ENCODE peak calls at places on chromosomes 3 and 15, in four cellular contexts. Z is thyroid gland, J is tibial artery, N is adrenal gland. B is an unnamed sample.

GRCh38 chr3:41318520-41318919 is 119.2 kb downstream of the CTNNB1 start:
- DNase-seq in Z (peak; percentile 19), J (no peak), N (peak; percentile 30), B (no peak)

GRCh38 chr15:92091155-92091734 is 237.7 kb downstream of the SLCO3A1 start:
- DNase-seq in Z (peak; percentile 84), J (no peak), N (peak; percentile 40), B (no peak)

GRCh38 chr15:48617619-48618018 is 27.9 kb downstream of the FBN1 start:
- DNase-seq in Z (peak; percentile 49), J (peak; percentile 48), N (peak; percentile 38), B (no peak)

GRCh38 chr3:38039101-38039898 is at the start of gene DLEC1:
- DNase-seq in Z (peak; percentile 55), J (peak; percentile 56), N (peak; percentile 49), B (no peak)

GRCh38 chr15:39925112-39925830 is 5.2 kb upstream of the GPR176 start:
- DNase-seq in Z (no peak), J (no peak), N (no peak), B (no peak)

GRCh38 chr15:70001859-70002258 is 95.9 kb downstream of the TLE3 start:
- DNase-seq in Z (no peak), J (no peak), N (no peak), B (no peak)

GRCh38 chr3:8732413-8732812 is 1.2 kb upstream of the CAV3 start:
- DNase-seq in Z (no peak), J (no peak), N (no peak), B (no peak)

GRCh38 chr3:98655666-98656065 is 62.3 kb upstream of the CPOX start:
- DNase-seq in Z (no peak), J (no peak), N (no peak), B (no peak)

GRCh38 chr3:66386011-66386924 is 114.6 kb downstream of the LRIG1 start:
- DNase-seq in Z (peak; percentile 29), J (no peak), N (no peak), B (no peak)

GRCh38 chr15:82532383-82532990 is 7.8 kb downstream of the RPS17 start:
- DNase-seq in Z (no peak), J (no peak), N (no peak), B (no peak)

GRCh38 chr3:78154521-78155186 is 1114.8 kb downstream of the ROBO2 start:
- DNase-seq in Z (no peak), J (no peak), N (no peak), B (no peak)

GRCh38 chr15:66927326-66928077 is 137.9 kb upstream of the SMAD3 start:
- DNase-seq in Z (no peak), J (no peak), N (no peak), B (no peak)

GRCh38 chr15:39468341-39468740 is 112.5 kb upstream of the THBS1 start:
- DNase-seq in Z (no peak), J (peak; percentile 34), N (peak; percentile 38), B (no peak)

GRCh38 chr3:189530822-189531221 is 100.4 kb upstream of the TP63 start:
- DNase-seq in Z (no peak), J (no peak), N (no peak), B (no peak)

GRCh38 chr3:109081746-109082510 is 36.0 kb downstream of the MORC1 start:
- DNase-seq in Z (peak; percentile 3), J (no peak), N (peak; percentile 19), B (no peak)

GRCh38 chr3:75272708-75273107 is 391.4 kb upstream of the FRG2C start:
- DNase-seq in Z (no peak), J (no peak), N (no peak), B (no peak)

GRCh38 chr15:97708252-97708651 is 252.3 kb upstream of the ARRDC4 start:
- DNase-seq in Z (no peak), J (no peak), N (no peak), B (no peak)

GRCh38 chr3:171960159-171960558 is 79.2 kb upstream of the FNDC3B start:
- DNase-seq in Z (no peak), J (no peak), N (no peak), B (no peak)

GRCh38 chr15:93052090-93052892 is 36.7 kb downstream of the RGMA start:
- DNase-seq in Z (no peak), J (no peak), N (no peak), B (no peak)

GRCh38 chr3:13494463-13495350 is 14.6 kb downstream of the HDAC11 start:
- DNase-seq in Z (no peak), J (no peak), N (no peak), B (no peak)

GRCh38 chr3:177491301-177492031 is 294.2 kb upstream of the TBL1XR1 start:
- DNase-seq in Z (no peak), J (no peak), N (no peak), B (no peak)

GRCh38 chr3:123130079-123130726 is 63.4 kb downstream of the PDIA5 start:
- DNase-seq in Z (no peak), J (no peak), N (no peak), B (no peak)

GRCh38 chr15:64379216-64379960 is 1.9 kb downstream of the PCLAF start:
- DNase-seq in Z (no peak), J (no peak), N (no peak), B (no peak)

GRCh38 chr3:16092923-16093322 is 81.6 kb upstream of the GALNT15 start:
- DNase-seq in Z (no peak), J (no peak), N (no peak), B (no peak)

GRCh38 chr3:119781330-119782198 is at the start of gene NR1I2:
- DNase-seq in Z (no peak), J (no peak), N (no peak), B (no peak)

GRCh38 chr15:75736256-75736655 is 23.6 kb upstream of the CSPG4 start:
- DNase-seq in Z (no peak), J (no peak), N (no peak), B (no peak)

GRCh38 chr15:83565553-83566159 is 88.3 kb upstream of the ADAMTSL3 start:
- DNase-seq in Z (no peak), J (no peak), N (no peak), B (no peak)
- H3K27me3 ChIP-seq in Z (no peaks in the 10 kb centered on the region), J (no peaks in the 10 kb centered on the region), N (no peaks in the 10 kb centered on the region), B (no peaks in the 10 kb centered on the region)

DNA sequence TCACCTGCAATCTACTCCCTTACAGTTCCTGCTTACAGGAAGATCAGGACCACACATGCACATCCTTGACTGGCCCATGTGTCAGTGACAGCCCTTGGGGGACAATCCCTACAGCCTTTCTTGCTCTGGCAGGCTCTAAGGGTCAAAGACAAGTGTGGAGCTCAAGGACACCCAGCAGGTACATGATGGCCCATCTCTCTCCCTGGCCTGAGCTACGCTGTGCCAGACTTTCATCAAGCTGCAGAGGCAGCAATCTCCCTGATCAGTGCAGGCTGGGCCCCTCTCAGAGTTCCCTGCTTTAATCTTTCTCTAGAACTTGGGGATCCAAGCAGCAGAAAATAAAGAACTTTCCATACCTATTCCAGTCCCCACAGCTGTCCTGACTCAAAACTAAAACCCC is 2.6 kb downstream of the SEMA7A start:
- DNase-seq in Z (no peak), J (no peak), N (no peak), B (no peak)
- H3K4me1 ChIP-seq in Z (peaks cover 17% of the 10 kb centered on the region), J (no peaks in the 10 kb centered on the region), N (peaks cover 13% of the 10 kb centered on the region), B (peaks cover 4% of the 10 kb centered on the region)

DNA sequence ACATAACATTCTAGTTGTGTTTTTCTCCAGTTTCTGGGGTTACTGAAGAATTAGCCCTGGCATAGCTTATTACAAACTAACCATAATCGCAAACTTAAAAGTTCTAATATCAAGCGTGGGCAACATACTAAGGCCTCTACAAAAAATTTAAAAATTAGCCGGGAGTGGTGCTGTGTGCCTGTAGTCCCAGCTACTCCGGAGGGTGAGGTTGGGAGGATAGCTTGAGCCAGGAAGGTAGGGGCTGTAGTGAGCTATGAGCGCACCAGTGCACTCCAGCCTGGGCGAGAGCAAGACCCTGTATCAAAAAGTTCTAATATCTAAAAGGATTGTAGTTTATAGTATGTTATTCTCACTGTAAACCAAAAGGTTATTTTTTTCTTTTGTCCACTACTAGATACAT is 1.1 kb downstream of the OIP5 start:
- DNase-seq in Z (no peak), J (no peak), N (no peak), B (no peak)
- H3K4me3 ChIP-seq in Z (no peak overlapping the region), J (no peak overlapping the region), N (no peak overlapping the region), B (no peak overlapping the region)

GRCh38 chr3:151009981-151010380 is 37.5 kb upstream of the CLRN1 start:
- DNase-seq in Z (no peak), J (no peak), N (no peak), B (no peak)

GRCh38 chr3:151012753-151013152 is 40.2 kb upstream of the CLRN1 start:
- DNase-seq in Z (no peak), J (no peak), N (no peak), B (no peak)

GRCh38 chr3:151009430-151009829 is 36.9 kb upstream of the CLRN1 start:
- DNase-seq in Z (no peak), J (no peak), N (no peak), B (no peak)

GRCh38 chr3:151011427-151011826 is 38.9 kb upstream of the CLRN1 start:
- DNase-seq in Z (no peak), J (no peak), N (no peak), B (no peak)

DNA sequence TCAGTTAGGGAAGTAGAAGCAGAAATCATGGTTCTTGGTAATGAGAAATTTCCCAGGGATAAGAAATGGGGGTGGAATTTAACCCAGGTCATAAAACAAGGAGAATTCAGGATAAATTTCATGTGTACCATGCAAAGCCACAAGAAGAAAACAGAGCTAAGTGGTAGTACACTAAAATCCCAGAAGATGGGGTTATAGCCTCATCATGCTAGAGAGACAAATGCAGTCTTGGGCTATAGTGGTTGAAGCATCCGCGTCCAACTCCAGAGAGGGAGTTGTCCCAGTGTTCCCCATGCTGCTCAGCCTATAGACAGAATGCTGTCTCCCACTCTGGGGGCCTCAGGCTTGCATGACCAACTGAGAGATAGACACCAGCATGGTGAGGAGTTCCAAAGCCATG is 36.2 kb upstream of the CLRN1 start:
- DNase-seq in Z (no peak), J (no peak), N (no peak), B (no peak)
- H3K27me3 ChIP-seq in Z (no peaks in the 10 kb centered on the region), J (no peaks in the 10 kb centered on the region), N (no peaks in the 10 kb centered on the region), B (no peaks in the 10 kb centered on the region)

GRCh38 chr3:85678713-85679112 is 719.9 kb downstream of the CADM2 start:
- DNase-seq in Z (no peak), J (no peak), N (no peak), B (no peak)
- H3K4me1 ChIP-seq in Z (no peaks in the 10 kb centered on the region), J (no peaks in the 10 kb centered on the region), N (no peaks in the 10 kb centered on the region), B (no peaks in the 10 kb centered on the region)

DNA sequence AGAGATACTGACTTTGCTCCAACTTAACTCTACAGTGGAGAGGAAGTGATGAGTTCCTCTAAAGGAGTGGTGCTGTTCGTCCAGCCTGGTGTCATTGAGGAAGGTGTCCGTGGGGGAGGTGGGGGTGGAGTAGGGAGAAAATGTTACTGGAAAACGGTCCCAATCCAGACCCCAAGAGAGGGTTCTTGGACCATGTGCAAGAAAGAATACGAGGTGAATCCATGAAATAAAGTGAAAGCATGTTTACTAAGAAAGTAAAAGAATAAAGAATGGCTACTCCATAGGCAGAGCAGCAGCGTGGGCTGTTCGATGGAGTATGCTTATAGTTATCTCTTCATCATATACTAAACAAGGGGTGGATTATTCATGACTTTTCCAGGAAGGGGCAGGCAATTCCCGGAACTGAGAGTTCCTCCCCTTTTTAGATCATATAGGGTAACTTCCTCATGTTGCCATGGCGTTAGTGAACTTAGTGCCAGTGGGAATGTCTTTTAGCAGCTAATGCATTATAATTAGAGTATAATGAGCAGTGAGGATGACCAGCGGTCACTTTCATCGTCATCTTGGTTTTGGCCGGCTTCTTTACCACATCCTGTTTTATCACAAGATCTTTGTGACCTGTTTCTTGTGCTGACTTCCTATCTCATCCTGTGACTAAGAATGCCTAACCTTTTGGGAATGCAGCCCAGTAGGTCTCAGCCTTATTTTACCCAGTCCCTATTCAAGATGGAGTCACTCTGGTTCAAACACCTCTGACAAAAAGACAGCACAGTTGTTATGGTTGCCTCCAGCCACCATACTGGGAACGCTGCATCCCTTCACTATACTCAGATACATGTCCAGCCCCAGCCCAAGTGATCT is 38.6 kb downstream of the CLEC3B start:
- DNase-seq in Z (no peak), J (no peak), N (peak; percentile 21), B (no peak)
- H3K4me3 ChIP-seq in Z (no peak overlapping the region), J (no peak overlapping the region), N (no peak overlapping the region), B (no peak overlapping the region)

B was measured in thoracic aorta.